ENCODE peak calls at places on chromosomes 1 and 21, in nine cellular contexts. G is C1 segment of cervical spinal cord; F is adipocyte; O is NCI-H774; U is stimulated activated naive CD4-positive, alpha-beta T cell; S is psoas muscle; J is heart left ventricle; Z is CD4-positive, alpha-beta T cell; I is brain microvascular endothelial cell. M is an unnamed sample.

GRCh38 chr1:47340227-47340626 is 6.6 kb downstream of the CMPK1 start:
- DNase-seq in G (no peak), F (no peak), O (no peak), U (no peak), S (no peak), J (no peak), Z (no peak), I (no peak), M (no peak)

GRCh38 chr1:1202831-1203560 is 3.4 kb downstream of the TNFRSF18 start:
- DNase-seq in G (no peak), F (no peak), O (no peak), U (no peak), S (peak; percentile 19), J (peak; percentile 53), Z (no peak), I (no peak), M (peak; percentile 28)

GRCh38 chr21:34630536-34631143 is 15.7 kb upstream of the RCAN1 start:
- DNase-seq in G (no peak), F (peak; percentile 87), O (peak; percentile 54), U (no peak), S (no peak), J (no peak), Z (no peak), I (peak; percentile 32), M (no peak)

GRCh38 chr1:205510951-205511330 is 6.5 kb downstream of the CDK18 start:
- DNase-seq in G (no peak), F (no peak), O (no peak), U (no peak), S (no peak), J (no peak), Z (no peak), I (no peak), M (no peak)

GRCh38 chr1:180563013-180563827 is 4.5 kb downstream of the OVAAL start:
- DNase-seq in G (no peak), F (peak; percentile 77), O (no peak), U (no peak), S (no peak), J (no peak), Z (no peak), I (peak; percentile 60), M (no peak)

GRCh38 chr21:39661121-39661520 is 48.4 kb downstream of the B3GALT5 start:
- DNase-seq in G (no peak), F (no peak), O (no peak), U (no peak), S (no peak), J (no peak), Z (no peak), I (no peak), M (no peak)

GRCh38 chr21:34814529-34814951 is 145.7 kb downstream of the CLIC6 start:
- DNase-seq in G (no peak), F (no peak), O (no peak), U (no peak), S (no peak), J (no peak), Z (no peak), I (no peak), M (no peak)

GRCh38 chr1:150578278-150579109 is 916 bp downstream of the MCL1 start:
- DNase-seq in G (peak; percentile 64), F (peak; percentile 90), O (peak; percentile 43), U (peak; percentile 51), S (peak; percentile 66), J (no peak), Z (no peak), I (peak; percentile 82), M (no peak)

GRCh38 chr1:8373547-8374270 is 55.8 kb downstream of the SLC45A1 start:
- DNase-seq in G (peak; percentile 30), F (peak; percentile 91), O (no peak), U (no peak), S (peak; percentile 74), J (no peak), Z (no peak), I (peak; percentile 63), M (no peak)

M was measured in activated B cell treated with CpG ODN at 0.5 μM for 24 hours.